ENCODE peak calls at places on chromosomes 4 and X, in four cellular contexts. L, H, X and B are unnamed samples.
A peak's percentile ranks its signal among the peaks of the same experiment; 100 is the strongest.

GRCh38 chr4:17385403-17385802 is 126.5 kb downstream of the QDPR start:
- DNase-seq in L (no peak), H (no peak), X (peak; percentile 24), B (no peak)

GRCh38 chr4:182297659-182298058 is 54.5 kb downstream of the TENM3 start:
- DNase-seq in L (no peak), H (no peak), X (no peak), B (no peak)

GRCh38 chr4:168737441-168738176 is 240.8 kb downstream of the PALLD start:
- DNase-seq in L (no peak), H (no peak), X (no peak), B (no peak)

GRCh38 chr4:13701937-13702446 is 74.5 kb upstream of the BOD1L1 start:
- DNase-seq in L (no peak), H (no peak), X (no peak), B (no peak)

GRCh38 chr4:55183926-55184599 is 58.7 kb upstream of the KDR start:
- DNase-seq in L (no peak), H (no peak), X (no peak), B (no peak)

GRCh38 chr4:54400802-54401201 is 171.7 kb downstream of the PDGFRA start:
- DNase-seq in L (no peak), H (no peak), X (no peak), B (no peak)

GRCh38 chr4:187027231-187027760 is 303.6 kb upstream of the FAT1 start:
- DNase-seq in L (no peak), H (no peak), X (no peak), B (no peak)

GRCh38 chrX:133375558-133376340 is 39.5 kb downstream of the GPC4 start:
- DNase-seq in L (no peak), H (no peak), X (no peak), B (no peak)

GRCh38 chr4:2535386-2536192 is 858 bp upstream of the FAM193A start:
- DNase-seq in L (peak; percentile 59), H (peak; percentile 34), X (no peak), B (no peak)

GRCh38 chrX:8003147-8003883 is 76.1 kb upstream of the PNPLA4 start:
- DNase-seq in L (no peak), H (no peak), X (no peak), B (no peak)

GRCh38 chr4:4267981-4268380 is 20.0 kb upstream of the TMEM128 start:
- DNase-seq in L (no peak), H (no peak), X (no peak), B (no peak)

GRCh38 chr4:54781771-54782170 is 124.0 kb downstream of the KIT start:
- DNase-seq in L (no peak), H (no peak), X (no peak), B (no peak)

GRCh38 chrX:65644621-65645287 is 22.7 kb upstream of the MSN start:
- DNase-seq in L (peak; percentile 15), H (no peak), X (no peak), B (no peak)

GRCh38 chr4:95835672-95836071 is 4.2 kb upstream of the PDHA2 start:
- DNase-seq in L (peak; percentile 6), H (no peak), X (no peak), B (no peak)

GRCh38 chr4:16007471-16008095 is 44.6 kb upstream of the FGFBP2 start:
- DNase-seq in L (no peak), H (no peak), X (no peak), B (no peak)

GRCh38 chr4:151031831-151032605 is 16.9 kb upstream of the LRBA start:
- DNase-seq in L (peak; percentile 26), H (no peak), X (peak; percentile 54), B (no peak)

GRCh38 chr4:184100297-184100885 is 117.3 kb downstream of the ENPP6 start:
- DNase-seq in L (peak; percentile 71), H (no peak), X (no peak), B (peak; percentile 74)

GRCh38 chrX:1599791-1600405 is 8.5 kb downstream of the AKAP17A start:
- DNase-seq in L (no peak), H (no peak), X (no peak), B (no peak)

GRCh38 chr4:20193522-20193902 is 58.2 kb upstream of the SLIT2 start:
- DNase-seq in L (no peak), H (no peak), X (no peak), B (no peak)

GRCh38 chr4:5899881-5900280 is 7.0 kb upstream of the CRMP1 start:
- DNase-seq in L (no peak), H (no peak), X (no peak), B (no peak)

GRCh38 chr4:81786063-81786763 is 314.5 kb upstream of the RASGEF1B start:
- DNase-seq in L (no peak), H (no peak), X (no peak), B (no peak)

GRCh38 chrX:71910526-71911022 is at the start of gene NHSL2:
- DNase-seq in L (no peak), H (no peak), X (no peak), B (no peak)

GRCh38 chr4:146456681-146457080 is 65.1 kb downstream of the SLC10A7 start:
- DNase-seq in L (no peak), H (no peak), X (no peak), B (no peak)

GRCh38 chr4:150211016-150211415 is 132.8 kb downstream of the DCLK2 start:
- DNase-seq in L (no peak), H (no peak), X (no peak), B (no peak)

GRCh38 chrX:99798951-99799350 is 611.1 kb downstream of the PCDH19 start:
- DNase-seq in L (no peak), H (no peak), X (no peak), B (no peak)

GRCh38 chr4:84879651-84880200 is 86.8 kb downstream of the WDFY3 start:
- DNase-seq in L (no peak), H (no peak), X (no peak), B (no peak)

GRCh38 chr4:100147684-100148083 is 42.6 kb downstream of the DDIT4L start:
- DNase-seq in L (no peak), H (no peak), X (no peak), B (no peak)

GRCh38 chr4:34921391-34921790 is 1322.9 kb downstream of the ARAP2 start:
- DNase-seq in L (no peak), H (no peak), X (no peak), B (no peak)

GRCh38 chr4:75831856-75832405 is 70.3 kb downstream of the PPEF2 start:
- DNase-seq in L (no peak), H (peak; percentile 28), X (no peak), B (no peak)

GRCh38 chrX:132206259-132206658 is 13.0 kb downstream of the RAP2C start:
- DNase-seq in L (no peak), H (no peak), X (no peak), B (no peak)

GRCh38 chr4:118988635-118988972 is 100.0 kb downstream of the SYNPO2 start:
- DNase-seq in L (no peak), H (no peak), X (no peak), B (no peak)

GRCh38 chr4:100359433-100359832 is 158.4 kb downstream of the EMCN start:
- DNase-seq in L (no peak), H (no peak), X (no peak), B (no peak)

GRCh38 chrX:16977771-16978170 is 31.3 kb downstream of the REPS2 start:
- DNase-seq in L (no peak), H (no peak), X (no peak), B (no peak)

GRCh38 chr4:123299212-123299651 is 97.4 kb upstream of the SPRY1 start:
- DNase-seq in L (no peak), H (no peak), X (no peak), B (no peak)

GRCh38 chr4:41573458-41574129 is 35.6 kb downstream of the LIMCH1 start:
- DNase-seq in L (no peak), H (no peak), X (no peak), B (no peak)

GRCh38 chr4:110620352-110621327 is 2.2 kb downstream of the PITX2 start:
- DNase-seq in L (no peak), H (no peak), X (no peak), B (no peak)

GRCh38 chr4:2061208-2062131 is 2.3 kb downstream of the NAT8L start:
- DNase-seq in L (no peak), H (no peak), X (no peak), B (no peak)

GRCh38 chr4:37516057-37516775 is 170.0 kb downstream of the RELL1 start:
- DNase-seq in L (no peak), H (no peak), X (no peak), B (no peak)

GRCh38 chr4:158162637-158163036 is 10.2 kb downstream of the GASK1B start:
- DNase-seq in L (no peak), H (no peak), X (no peak), B (no peak)

DNA sequence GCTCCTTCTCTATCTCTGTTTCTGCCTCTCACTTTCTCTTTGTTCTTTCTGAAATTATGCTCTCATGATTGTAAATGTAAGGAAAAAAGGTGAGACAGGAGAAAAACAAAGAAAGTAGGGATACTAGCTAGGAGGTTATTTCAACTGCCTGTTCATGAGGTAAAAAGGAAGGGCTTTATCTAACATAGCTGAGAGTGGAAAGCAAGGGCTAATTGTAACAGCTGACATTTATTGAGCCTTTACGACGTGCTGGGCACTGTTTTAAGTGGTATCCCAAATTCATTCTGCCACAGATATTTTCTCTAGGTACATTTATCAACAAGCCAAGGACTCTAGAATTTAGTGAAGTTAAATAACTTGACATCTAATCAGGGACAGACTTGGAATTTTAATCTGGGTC is 133.1 kb upstream of the GNPDA2 start:
- DNase-seq in L (no peak), H (no peak), X (no peak), B (no peak)
- TF ChIP-seq SPI1 in L (no peak), H (no peak), X (no peak), B (no peak)

GRCh38 chrX:41759817-41760216 is 35.8 kb downstream of the GPR82 start:
- DNase-seq in L (peak; percentile 6), H (no peak), X (no peak), B (peak; percentile 2)
- TF ChIP-seq SPI1 in L (no peak), H (no peak), X (no peak), B (no peak)

GRCh38 chr4:7172508-7172907 is 19.8 kb upstream of the SORCS2 start:
- DNase-seq in L (no peak), H (no peak), X (no peak), B (no peak)
- TF ChIP-seq SPI1 in L (no peak), H (no peak), X (no peak), B (no peak)

GRCh38 chr4:86961605-86962295 is 26.9 kb downstream of the AFF1 start:
- DNase-seq in L (peak; percentile 35), H (peak; percentile 47), X (peak; percentile 85), B (no peak)
- TF ChIP-seq SPI1 in L (peak; percentile 88), H (peak; percentile 85), X (peak; percentile 86), B (peak; percentile 86)

DNA sequence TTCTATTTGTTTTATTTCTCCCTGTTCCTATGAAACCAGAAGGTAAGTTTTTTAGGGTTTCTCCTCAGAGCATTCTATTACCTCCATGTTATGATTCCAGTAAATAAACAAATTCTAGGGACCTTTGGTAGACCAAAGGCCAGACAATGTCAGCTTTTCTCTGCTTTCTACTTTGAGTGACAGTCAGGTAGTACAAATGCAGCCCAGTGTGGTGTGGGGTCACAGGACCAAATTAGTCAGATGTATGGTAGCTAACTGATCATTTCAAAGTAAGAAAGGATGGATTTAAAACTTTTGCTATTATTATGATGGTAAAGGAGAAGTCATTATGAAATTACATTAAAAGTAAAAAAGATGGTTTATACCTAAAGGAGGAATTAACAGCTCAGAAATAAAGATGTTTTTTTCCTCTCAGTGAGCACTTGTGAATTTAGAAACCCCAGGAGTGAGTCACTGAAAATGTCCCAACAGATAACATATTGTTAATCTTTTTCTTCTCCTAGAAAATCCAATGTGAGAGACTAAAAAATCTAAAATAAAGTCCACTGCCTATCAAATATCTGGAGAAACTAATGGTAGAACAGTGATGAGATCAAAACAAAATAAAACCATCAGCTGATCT is 16.7 kb upstream of the KLHL2 start:
- DNase-seq in L (no peak), H (no peak), X (no peak), B (no peak)
- TF ChIP-seq SPI1 in L (no peak), H (no peak), X (no peak), B (no peak)